ENCODE peak calls at places on chromosomes 1 and 21, in five cellular contexts. One of them, this sample, is unnamed.

GRCh38 chr1:36762174-36762573 is 272.1 kb downstream of the GRIK3 start:
- DNase-seq in H1: no peak
- DNase-seq in K562: no peak
- DNase-seq in GM12878: no peak
- DNase-seq in HepG2: no peak
- DNase-seq in this sample: no peak

GRCh38 chr1:59007820-59008598 is 224.2 kb upstream of the JUN start:
- DNase-seq in H1: no peak
- DNase-seq in K562: no peak
- DNase-seq in GM12878: no peak
- DNase-seq in HepG2: no peak
- DNase-seq in this sample: no peak

GRCh38 chr1:41851589-41851988 is 67.1 kb downstream of the HIVEP3 start:
- DNase-seq in H1: no peak
- DNase-seq in K562: no peak
- DNase-seq in GM12878: no peak
- DNase-seq in HepG2: no peak
- DNase-seq in this sample: no peak

GRCh38 chr1:223180803-223181321 is 37.8 kb upstream of the TLR5 start:
- DNase-seq in H1: no peak
- DNase-seq in K562: no peak
- DNase-seq in GM12878: peak
- DNase-seq in HepG2: no peak
- DNase-seq in this sample: no peak

GRCh38 chr1:82177190-82177589 is 376.5 kb downstream of the ADGRL2 start:
- DNase-seq in H1: no peak
- DNase-seq in K562: no peak
- DNase-seq in GM12878: no peak
- DNase-seq in HepG2: no peak
- DNase-seq in this sample: no peak

GRCh38 chr1:151435174-151435573 is 24.1 kb downstream of the POGZ start:
- DNase-seq in H1: no peak
- DNase-seq in K562: no peak
- DNase-seq in GM12878: no peak
- DNase-seq in HepG2: no peak
- DNase-seq in this sample: no peak

GRCh38 chr1:240595476-240595875 is 16.5 kb downstream of the GREM2 start:
- DNase-seq in H1: no peak
- DNase-seq in K562: no peak
- DNase-seq in GM12878: no peak
- DNase-seq in HepG2: no peak
- DNase-seq in this sample: no peak

GRCh38 chr1:220336391-220337065 is 64.3 kb upstream of the RAB3GAP2 start:
- DNase-seq in H1: no peak
- DNase-seq in K562: no peak
- DNase-seq in GM12878: no peak
- DNase-seq in HepG2: no peak
- DNase-seq in this sample: no peak

GRCh38 chr1:212012034-212012740 is 23.2 kb downstream of the INTS7 start:
- DNase-seq in H1: peak
- DNase-seq in K562: peak
- DNase-seq in GM12878: peak
- DNase-seq in HepG2: peak
- DNase-seq in this sample: peak

GRCh38 chr1:168104535-168104934 is 32.2 kb downstream of the GPR161 start:
- DNase-seq in H1: no peak
- DNase-seq in K562: no peak
- DNase-seq in GM12878: no peak
- DNase-seq in HepG2: no peak
- DNase-seq in this sample: no peak
- TF ChIP-seq ATF2 in H1: no peak
- TF ChIP-seq ATF2 in K562: no peak
- TF ChIP-seq ATF2 in GM12878: no peak
- TF ChIP-seq ATF2 in HepG2: no peak
- TF ChIP-seq ATF2 in this sample: no peak

GRCh38 chr21:25822981-25823380 is 88.2 kb downstream of the GABPA start:
- DNase-seq in H1: no peak
- DNase-seq in K562: no peak
- DNase-seq in GM12878: no peak
- DNase-seq in HepG2: no peak
- DNase-seq in this sample: no peak

GRCh38 chr21:25813917-25814316 is 79.1 kb downstream of the GABPA start:
- DNase-seq in H1: no peak
- DNase-seq in K562: no peak
- DNase-seq in GM12878: no peak
- DNase-seq in HepG2: no peak
- DNase-seq in this sample: no peak

GRCh38 chr21:25818156-25818950 is 83.6 kb downstream of the GABPA start:
- DNase-seq in H1: no peak
- DNase-seq in K562: no peak
- DNase-seq in GM12878: no peak
- DNase-seq in HepG2: no peak
- DNase-seq in this sample: no peak
- TF ChIP-seq ATF2 in H1: no peak
- TF ChIP-seq ATF2 in K562: no peak
- TF ChIP-seq ATF2 in GM12878: no peak
- TF ChIP-seq ATF2 in HepG2: no peak
- TF ChIP-seq ATF2 in this sample: no peak

GRCh38 chr1:65442442-65442841 is 22.0 kb downstream of the LEPR start:
- DNase-seq in H1: no peak
- DNase-seq in K562: no peak
- DNase-seq in GM12878: no peak
- DNase-seq in HepG2: no peak
- DNase-seq in this sample: no peak

GRCh38 chr1:65440322-65440864 is 19.9 kb downstream of the LEPR start:
- DNase-seq in H1: no peak
- DNase-seq in K562: no peak
- DNase-seq in GM12878: no peak
- DNase-seq in HepG2: no peak
- DNase-seq in this sample: no peak

GRCh38 chr1:65444128-65444527 is 23.7 kb downstream of the LEPR start:
- DNase-seq in H1: no peak
- DNase-seq in K562: no peak
- DNase-seq in GM12878: no peak
- DNase-seq in HepG2: no peak
- DNase-seq in this sample: no peak

GRCh38 chr1:65440915-65441314 is 20.4 kb downstream of the LEPR start:
- DNase-seq in H1: no peak
- DNase-seq in K562: no peak
- DNase-seq in GM12878: no peak
- DNase-seq in HepG2: no peak
- DNase-seq in this sample: no peak

DNA sequence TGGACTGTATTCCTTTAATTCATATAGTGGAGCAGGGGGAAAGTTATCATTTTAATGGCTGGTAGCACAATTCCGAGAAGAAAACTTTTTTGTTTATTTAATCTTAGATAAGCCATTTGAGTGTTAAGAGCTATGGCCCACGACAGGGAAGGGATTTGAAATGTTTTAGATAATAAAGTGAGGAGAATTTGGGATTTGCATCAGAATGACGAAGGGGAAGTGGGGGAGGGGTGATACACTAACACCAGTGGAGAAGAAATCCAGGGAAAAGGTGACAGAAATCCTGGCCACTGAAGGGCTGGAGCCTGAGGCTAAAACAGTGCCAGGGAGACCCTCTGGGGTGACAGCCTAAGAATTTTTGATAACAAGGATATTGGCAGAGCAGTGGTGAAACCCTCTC is 21.0 kb downstream of the LEPR start:
- DNase-seq in H1: no peak
- DNase-seq in K562: no peak
- DNase-seq in GM12878: no peak
- DNase-seq in HepG2: no peak
- DNase-seq in this sample: no peak
- TF ChIP-seq ATF2 in H1: no peak
- TF ChIP-seq ATF2 in K562: no peak
- TF ChIP-seq ATF2 in GM12878: no peak
- TF ChIP-seq ATF2 in HepG2: no peak
- TF ChIP-seq ATF2 in this sample: no peak

DNA sequence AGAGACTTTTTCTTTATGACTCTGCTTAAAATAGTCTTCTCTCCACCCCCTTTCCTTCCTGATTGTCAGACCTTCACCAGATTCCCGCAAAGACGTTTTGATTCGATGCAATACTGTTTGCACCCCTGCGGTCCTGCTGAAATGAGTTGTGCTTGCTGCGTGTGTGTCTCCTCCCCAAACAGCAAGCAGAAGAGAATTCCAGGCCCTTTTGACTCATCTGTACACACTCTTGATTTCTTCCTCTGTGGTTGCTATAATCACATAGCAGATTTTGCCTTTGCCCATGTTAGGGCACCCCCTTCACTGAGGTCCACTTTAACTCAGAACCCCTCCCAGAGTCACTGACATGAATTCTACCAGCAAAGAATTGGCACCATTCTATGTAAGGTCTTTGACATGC is 136.5 kb downstream of the ZZZ3 start:
- DNase-seq in H1: no peak
- DNase-seq in K562: no peak
- DNase-seq in GM12878: no peak
- DNase-seq in HepG2: no peak
- DNase-seq in this sample: no peak
- TF ChIP-seq ATF2 in H1: no peak
- TF ChIP-seq ATF2 in K562: no peak
- TF ChIP-seq ATF2 in GM12878: no peak
- TF ChIP-seq ATF2 in HepG2: no peak
- TF ChIP-seq ATF2 in this sample: no peak